ENCODE peak calls at places on chromosomes 6 and 20, in five cellular contexts. S is A549, I is fibroblast of pulmonary artery, G is nephron progenitor cell, H is fibroblast of lung. V is an unnamed sample.

GRCh38 chr6:106620931-106621672 is 8.2 kb downstream of the RTN4IP1 start:
- DNase-seq in I (peak; percentile 5), H (peak; percentile 58), G (no peak), S (no peak), V (no peak)

GRCh38 chr6:32685603-32686002 is 19.1 kb upstream of the HLA-DQB1 start:
- DNase-seq in G (no peak), I (no peak), S (no peak), H (peak; percentile 9), V (no peak)

GRCh38 chr6:54366647-54367327 is 58.5 kb downstream of the TINAG start:
- DNase-seq in I (peak; percentile 61), H (peak; percentile 54), S (no peak), G (no peak), V (no peak)

GRCh38 chr6:88179692-88180091 is 13.5 kb upstream of the CNR1 start:
- DNase-seq in H (no peak), S (no peak), G (no peak), I (no peak), V (no peak)

GRCh38 chr20:54535045-54535444 is 59.7 kb downstream of the DOK5 start:
- DNase-seq in H (peak; percentile 46), S (no peak), G (no peak), I (peak; percentile 35), V (no peak)

GRCh38 chr6:109513571-109514071 is 30.6 kb upstream of the ZBTB24 start:
- DNase-seq in H (peak; percentile 90), I (peak; percentile 93), G (no peak), S (no peak), V (no peak)

GRCh38 chr6:36962874-36963273 is 8.3 kb downstream of the PI16 start:
- DNase-seq in H (no peak), G (peak; percentile 63), S (no peak), I (peak; percentile 68), V (peak; percentile 55)

GRCh38 chr6:83461438-83461837 is 30.6 kb upstream of the ME1 start:
- DNase-seq in G (no peak), S (no peak), H (no peak), I (no peak), V (no peak)

GRCh38 chr20:35146299-35146921 is 726 bp downstream of the EDEM2 start:
- DNase-seq in I (no peak), G (peak; percentile 36), S (peak; percentile 78), H (no peak), V (peak; percentile 49)

GRCh38 chr20:42277203-42277602 is 659.0 kb upstream of the CHD6 start:
- DNase-seq in I (no peak), G (no peak), S (no peak), H (no peak), V (no peak)

GRCh38 chr20:36401336-36401735 is 95.2 kb downstream of the DLGAP4 start:
- DNase-seq in H (no peak), G (no peak), I (no peak), S (no peak), V (no peak)

GRCh38 chr20:36399969-36400545 is 93.9 kb downstream of the DLGAP4 start:
- DNase-seq in I (no peak), S (no peak), G (no peak), H (no peak), V (no peak)

GRCh38 chr20:36400901-36401300 is 94.8 kb downstream of the DLGAP4 start:
- DNase-seq in S (no peak), I (no peak), H (no peak), G (no peak), V (no peak)

GRCh38 chr20:36398515-36398914 is 92.4 kb downstream of the DLGAP4 start:
- DNase-seq in H (no peak), G (no peak), I (no peak), S (no peak), V (no peak)

GRCh38 chr20:36399147-36399968 is 93.2 kb downstream of the DLGAP4 start:
- DNase-seq in G (peak; percentile 60), S (peak; percentile 73), H (peak; percentile 6), I (peak; percentile 41), V (peak; percentile 81)
- TF ChIP-seq CTCF in G (peak; percentile 38), S (peak; percentile 38), H (peak; percentile 25), I (peak; percentile 44), V (peak; percentile 44)

DNA sequence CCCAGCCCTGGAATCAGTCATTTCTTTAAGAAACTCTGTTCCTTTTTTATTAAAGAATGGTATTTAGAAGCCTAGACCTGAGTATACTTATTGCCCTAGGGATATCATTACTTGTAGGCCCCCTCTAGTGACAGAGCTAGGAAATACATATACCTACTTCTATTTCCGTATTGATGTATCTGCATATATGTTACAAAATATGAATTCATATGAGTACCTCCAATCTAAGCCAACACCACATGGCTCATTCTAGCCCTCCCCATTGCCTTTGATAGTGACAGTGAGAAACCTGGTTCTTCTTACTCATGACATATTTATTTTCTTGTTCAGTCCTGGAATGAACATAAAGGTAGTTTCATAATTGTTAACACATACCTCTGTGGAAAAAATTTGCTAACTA is 137.2 kb downstream of the FARS2 start:
- DNase-seq in H (peak; percentile 46), I (peak; percentile 74), S (peak; percentile 2), G (no peak), V (no peak)
- TF ChIP-seq CTCF in H (peak; percentile 34), I (peak; percentile 62), S (peak; percentile 29), G (peak; percentile 38), V (peak; percentile 57)

GRCh38 chr20:52240802-52241201 is 49.2 kb upstream of the ZFP64 start:
- DNase-seq in G (no peak), S (no peak), H (no peak), I (no peak), V (no peak)

GRCh38 chr20:52246366-52246765 is 54.8 kb upstream of the ZFP64 start:
- DNase-seq in S (no peak), H (no peak), G (no peak), I (no peak), V (no peak)

GRCh38 chr20:52244702-52245101 is 53.1 kb upstream of the ZFP64 start:
- DNase-seq in G (no peak), S (no peak), H (no peak), I (no peak), V (no peak)

GRCh38 chr20:52247548-52247947 is 56.0 kb upstream of the ZFP64 start:
- DNase-seq in S (no peak), H (no peak), G (no peak), I (no peak), V (no peak)

DNA sequence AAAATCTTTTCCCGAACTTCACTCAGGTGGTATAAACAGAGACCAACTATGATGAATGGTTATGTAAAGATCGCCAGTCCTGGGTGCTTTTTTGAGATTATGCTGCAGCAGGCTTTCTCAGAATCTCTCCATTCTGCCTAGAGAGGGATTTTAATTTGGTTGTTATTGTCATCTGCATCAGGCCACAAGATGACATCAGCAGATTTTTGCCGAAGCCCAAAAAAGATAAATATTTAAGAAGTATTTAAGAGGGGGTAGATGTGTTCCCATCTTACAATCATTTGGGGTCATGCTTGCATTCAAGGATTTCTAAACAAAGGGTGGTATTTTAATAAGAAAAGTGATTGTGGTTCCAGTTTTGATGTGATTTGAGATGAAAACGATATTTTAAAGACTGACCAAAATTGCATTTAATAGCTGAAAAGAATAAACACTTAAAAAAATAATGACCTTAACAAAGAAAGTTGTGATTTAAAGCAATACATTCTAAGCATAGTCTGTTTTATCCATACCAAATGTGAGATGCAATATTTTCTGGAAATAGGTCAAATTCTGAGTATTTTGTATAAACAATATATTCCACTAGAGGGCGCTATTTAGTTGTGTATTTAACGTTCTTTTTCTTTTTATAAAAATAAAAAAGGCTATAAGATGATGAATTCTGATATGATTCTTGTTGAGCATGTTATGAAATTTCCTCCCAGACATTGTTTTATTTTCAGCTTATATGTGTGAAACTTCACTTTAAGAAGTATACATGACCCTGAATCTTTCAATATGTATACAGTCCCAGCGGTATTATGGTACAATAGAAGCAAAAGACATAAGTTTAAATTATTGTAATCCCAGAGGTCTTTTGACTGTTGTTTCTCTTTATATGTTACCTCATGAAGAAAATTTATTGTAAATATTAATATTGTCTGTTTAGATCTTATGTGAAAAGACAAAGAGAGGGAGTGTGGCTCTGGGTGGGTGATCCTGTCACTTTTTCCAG is 51.0 kb upstream of the ZFP64 start:
- DNase-seq in I (peak; percentile 37), S (peak; percentile 14), G (no peak), H (peak; percentile 4), V (no peak)
- TF ChIP-seq CTCF in I (peak; percentile 35), S (peak; percentile 63), G (peak; percentile 76), H (no peak), V (peak; percentile 96)

DNA sequence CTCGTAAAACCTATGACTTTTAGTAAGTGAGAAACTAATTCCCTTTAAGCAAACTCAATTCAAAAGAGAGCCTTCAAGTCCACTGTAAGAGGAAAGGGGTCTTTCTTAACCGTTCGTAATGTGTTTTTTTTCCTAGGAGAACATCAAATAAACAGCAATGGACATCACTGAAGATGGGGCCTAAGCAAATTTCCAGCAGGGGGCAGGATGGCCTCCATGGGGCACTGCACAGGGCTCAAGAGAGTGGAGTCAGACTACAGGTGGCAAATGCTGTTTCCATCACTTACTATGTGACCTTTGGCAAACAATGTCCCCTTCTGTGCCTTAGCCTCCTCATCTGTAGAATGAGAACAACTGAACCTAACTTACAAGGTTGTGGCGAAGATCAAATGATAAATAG is 88.7 kb downstream of the ARHGAP18 start:
- DNase-seq in H (no peak), S (no peak), I (no peak), G (no peak), V (no peak)
- TF ChIP-seq CTCF in H (peak; percentile 12), S (no peak), I (peak; percentile 18), G (no peak), V (peak; percentile 14)

DNA sequence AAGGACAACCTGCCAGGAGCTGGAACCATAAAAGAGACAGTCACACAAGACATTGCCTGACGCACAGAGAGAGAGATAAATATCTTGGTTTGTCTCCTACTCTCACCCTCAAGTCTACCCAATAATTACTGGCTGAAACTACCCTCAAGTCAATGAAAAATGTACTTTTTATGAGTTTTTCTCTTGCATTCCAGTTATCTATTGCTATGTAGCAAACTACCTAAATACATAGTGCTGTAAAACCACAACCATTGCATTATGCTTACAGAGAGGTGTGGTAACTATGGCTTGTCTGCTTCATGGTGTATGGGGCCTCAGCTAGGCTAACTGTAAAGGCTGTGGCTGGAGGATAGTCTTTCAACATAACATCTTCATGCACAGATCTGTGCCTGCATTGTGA is 247.8 kb downstream of the HAO1 start:
- DNase-seq in H (peak; percentile 28), S (no peak), I (no peak), G (no peak), V (no peak)
- TF ChIP-seq CTCF in H (no peak), S (no peak), I (no peak), G (no peak), V (no peak)